ENCODE peak calls at places on chromosome 9, in seven cellular contexts. One of them, this sample, is unnamed.

GRCh38 chr9:127789179-127789578 is 3.3 kb downstream of the CDK9 start:
- DNase-seq in posterior vena cava: no peak
- DNase-seq in SK-MEL-5: no peak
- DNase-seq in stimulated activated CD4-positive, alpha-beta T cell treated with anti-CD3 and anti-CD28 coated beads, Interleukin-2, amount 100 ng/mL, for 48 hours: no peak
- DNase-seq in left ventricle myocardium inferior: no peak
- DNase-seq in cardiac fibroblast: no peak
- DNase-seq in stimulated activated CD8-positive, alpha-beta memory T cell treated with anti-CD3 and anti-CD28 coated beads, Interleukin-15, amount 100 ng/mL, for 4 hours: no peak
- DNase-seq in this sample: no peak

GRCh38 chr9:135992486-135993408 is 31.6 kb upstream of the UBAC1 start:
- DNase-seq in posterior vena cava: peak; percentile 96
- DNase-seq in SK-MEL-5: peak; percentile 13
- DNase-seq in stimulated activated CD4-positive, alpha-beta T cell treated with anti-CD3 and anti-CD28 coated beads, Interleukin-2, amount 100 ng/mL, for 48 hours: no peak
- DNase-seq in left ventricle myocardium inferior: peak; percentile 87
- DNase-seq in cardiac fibroblast: peak; percentile 75
- DNase-seq in stimulated activated CD8-positive, alpha-beta memory T cell treated with anti-CD3 and anti-CD28 coated beads, Interleukin-15, amount 100 ng/mL, for 4 hours: no peak
- DNase-seq in this sample: peak; percentile 53

GRCh38 chr9:14428781-14429230 is 114.9 kb upstream of the NFIB start:
- DNase-seq in posterior vena cava: peak; percentile 89
- DNase-seq in SK-MEL-5: peak; percentile 78
- DNase-seq in stimulated activated CD4-positive, alpha-beta T cell treated with anti-CD3 and anti-CD28 coated beads, Interleukin-2, amount 100 ng/mL, for 48 hours: peak; percentile 45
- DNase-seq in left ventricle myocardium inferior: peak; percentile 67
- DNase-seq in cardiac fibroblast: peak; percentile 86
- DNase-seq in stimulated activated CD8-positive, alpha-beta memory T cell treated with anti-CD3 and anti-CD28 coated beads, Interleukin-15, amount 100 ng/mL, for 4 hours: no peak
- DNase-seq in this sample: peak; percentile 10

GRCh38 chr9:126611592-126612328 is 2.0 kb upstream of the LMX1B start:
- DNase-seq in posterior vena cava: peak; percentile 93
- DNase-seq in SK-MEL-5: peak; percentile 74
- DNase-seq in stimulated activated CD4-positive, alpha-beta T cell treated with anti-CD3 and anti-CD28 coated beads, Interleukin-2, amount 100 ng/mL, for 48 hours: peak; percentile 75
- DNase-seq in left ventricle myocardium inferior: peak; percentile 79
- DNase-seq in cardiac fibroblast: peak; percentile 61
- DNase-seq in stimulated activated CD8-positive, alpha-beta memory T cell treated with anti-CD3 and anti-CD28 coated beads, Interleukin-15, amount 100 ng/mL, for 4 hours: peak; percentile 30
- DNase-seq in this sample: peak; percentile 95

GRCh38 chr9:121684381-121685145 is 33.1 kb downstream of the DAB2IP start:
- DNase-seq in posterior vena cava: peak; percentile 83
- DNase-seq in SK-MEL-5: peak; percentile 70
- DNase-seq in stimulated activated CD4-positive, alpha-beta T cell treated with anti-CD3 and anti-CD28 coated beads, Interleukin-2, amount 100 ng/mL, for 48 hours: peak; percentile 16
- DNase-seq in left ventricle myocardium inferior: no peak
- DNase-seq in cardiac fibroblast: peak; percentile 43
- DNase-seq in stimulated activated CD8-positive, alpha-beta memory T cell treated with anti-CD3 and anti-CD28 coated beads, Interleukin-15, amount 100 ng/mL, for 4 hours: no peak
- DNase-seq in this sample: no peak

GRCh38 chr9:116073826-116074225 is 79.8 kb upstream of the PAPPA start:
- DNase-seq in posterior vena cava: no peak
- DNase-seq in SK-MEL-5: no peak
- DNase-seq in stimulated activated CD4-positive, alpha-beta T cell treated with anti-CD3 and anti-CD28 coated beads, Interleukin-2, amount 100 ng/mL, for 48 hours: no peak
- DNase-seq in left ventricle myocardium inferior: no peak
- DNase-seq in cardiac fibroblast: peak; percentile 81
- DNase-seq in stimulated activated CD8-positive, alpha-beta memory T cell treated with anti-CD3 and anti-CD28 coated beads, Interleukin-15, amount 100 ng/mL, for 4 hours: no peak
- DNase-seq in this sample: no peak

GRCh38 chr9:126417007-126417406 is 90.4 kb downstream of the MVB12B start:
- DNase-seq in posterior vena cava: no peak
- DNase-seq in SK-MEL-5: no peak
- DNase-seq in stimulated activated CD4-positive, alpha-beta T cell treated with anti-CD3 and anti-CD28 coated beads, Interleukin-2, amount 100 ng/mL, for 48 hours: no peak
- DNase-seq in left ventricle myocardium inferior: no peak
- DNase-seq in cardiac fibroblast: no peak
- DNase-seq in stimulated activated CD8-positive, alpha-beta memory T cell treated with anti-CD3 and anti-CD28 coated beads, Interleukin-15, amount 100 ng/mL, for 4 hours: no peak
- DNase-seq in this sample: no peak

GRCh38 chr9:126217797-126218196 is 108.8 kb upstream of the MVB12B start:
- DNase-seq in posterior vena cava: peak; percentile 58
- DNase-seq in SK-MEL-5: no peak
- DNase-seq in stimulated activated CD4-positive, alpha-beta T cell treated with anti-CD3 and anti-CD28 coated beads, Interleukin-2, amount 100 ng/mL, for 48 hours: no peak
- DNase-seq in left ventricle myocardium inferior: no peak
- DNase-seq in cardiac fibroblast: no peak
- DNase-seq in stimulated activated CD8-positive, alpha-beta memory T cell treated with anti-CD3 and anti-CD28 coated beads, Interleukin-15, amount 100 ng/mL, for 4 hours: no peak
- DNase-seq in this sample: no peak

GRCh38 chr9:87567566-87567965 is 69.9 kb downstream of the DAPK1 start:
- DNase-seq in posterior vena cava: peak; percentile 85
- DNase-seq in SK-MEL-5: no peak
- DNase-seq in stimulated activated CD4-positive, alpha-beta T cell treated with anti-CD3 and anti-CD28 coated beads, Interleukin-2, amount 100 ng/mL, for 48 hours: no peak
- DNase-seq in left ventricle myocardium inferior: no peak
- DNase-seq in cardiac fibroblast: peak; percentile 57
- DNase-seq in stimulated activated CD8-positive, alpha-beta memory T cell treated with anti-CD3 and anti-CD28 coated beads, Interleukin-15, amount 100 ng/mL, for 4 hours: no peak
- DNase-seq in this sample: no peak

GRCh38 chr9:118693645-118694044 is 675.6 kb downstream of the BRINP1 start:
- DNase-seq in posterior vena cava: no peak
- DNase-seq in SK-MEL-5: no peak
- DNase-seq in stimulated activated CD4-positive, alpha-beta T cell treated with anti-CD3 and anti-CD28 coated beads, Interleukin-2, amount 100 ng/mL, for 48 hours: no peak
- DNase-seq in left ventricle myocardium inferior: no peak
- DNase-seq in cardiac fibroblast: no peak
- DNase-seq in stimulated activated CD8-positive, alpha-beta memory T cell treated with anti-CD3 and anti-CD28 coated beads, Interleukin-15, amount 100 ng/mL, for 4 hours: no peak
- DNase-seq in this sample: no peak

GRCh38 chr9:120892748-120893584 is 16.0 kb upstream of the PHF19 start:
- DNase-seq in posterior vena cava: no peak
- DNase-seq in SK-MEL-5: peak; percentile 16
- DNase-seq in stimulated activated CD4-positive, alpha-beta T cell treated with anti-CD3 and anti-CD28 coated beads, Interleukin-2, amount 100 ng/mL, for 48 hours: no peak
- DNase-seq in left ventricle myocardium inferior: no peak
- DNase-seq in cardiac fibroblast: peak; percentile 94
- DNase-seq in stimulated activated CD8-positive, alpha-beta memory T cell treated with anti-CD3 and anti-CD28 coated beads, Interleukin-15, amount 100 ng/mL, for 4 hours: no peak
- DNase-seq in this sample: peak; percentile 81

This sample was measured in GM19239.